ENCODE peak calls at places on chromosomes 6 and 20, in five cellular contexts. K is brain microvascular endothelial cell, X is transverse colon, F is PC-3, V is mucosa of descending colon. R is an unnamed sample.

GRCh38 chr20:19223640-19224039 is 11.2 kb downstream of the SLC24A3 start:
- DNase-seq in V (no peak), X (no peak), K (no peak), F (peak), R (no peak)

GRCh38 chr6:143232849-143233248 is 172.2 kb downstream of the AIG1 start:
- DNase-seq in X (peak), K (peak), V (no peak), F (peak), R (no peak)

GRCh38 chr6:29702519-29703103 is 20.6 kb upstream of the HLA-F start:
- DNase-seq in X (peak), K (peak), F (peak), V (peak), R (peak)

GRCh38 chr6:16135078-16135477 is 6.2 kb downstream of the MYLIP start:
- DNase-seq in X (no peak), V (no peak), F (no peak), K (no peak), R (no peak)

GRCh38 chr20:56160956-56161355 is 87.6 kb upstream of the MC3R start:
- DNase-seq in K (no peak), V (no peak), X (no peak), F (no peak), R (no peak)

GRCh38 chr6:38160831-38161230 is 341.3 kb downstream of the ZFAND3 start:
- DNase-seq in F (no peak), X (no peak), K (no peak), V (no peak), R (no peak)

GRCh38 chr6:149334682-149335160 is 17.2 kb downstream of the TAB2 start:
- DNase-seq in K (peak), X (no peak), V (no peak), F (peak), R (no peak)

GRCh38 chr6:3506751-3507388 is 50.0 kb upstream of the SLC22A23 start:
- DNase-seq in F (peak), V (no peak), X (no peak), K (no peak), R (no peak)

GRCh38 chr20:44583179-44583578 is 800 bp downstream of the PKIG start:
- DNase-seq in K (no peak), F (no peak), V (no peak), X (no peak), R (no peak)

GRCh38 chr20:25076201-25076600 is 5.7 kb downstream of the VSX1 start:
- DNase-seq in X (no peak), F (peak), V (no peak), K (no peak), R (no peak)
- H3K4me3 ChIP-seq in X (no peak), F (no peak), V (no peak), K (no peak), R (no peak)

DNA sequence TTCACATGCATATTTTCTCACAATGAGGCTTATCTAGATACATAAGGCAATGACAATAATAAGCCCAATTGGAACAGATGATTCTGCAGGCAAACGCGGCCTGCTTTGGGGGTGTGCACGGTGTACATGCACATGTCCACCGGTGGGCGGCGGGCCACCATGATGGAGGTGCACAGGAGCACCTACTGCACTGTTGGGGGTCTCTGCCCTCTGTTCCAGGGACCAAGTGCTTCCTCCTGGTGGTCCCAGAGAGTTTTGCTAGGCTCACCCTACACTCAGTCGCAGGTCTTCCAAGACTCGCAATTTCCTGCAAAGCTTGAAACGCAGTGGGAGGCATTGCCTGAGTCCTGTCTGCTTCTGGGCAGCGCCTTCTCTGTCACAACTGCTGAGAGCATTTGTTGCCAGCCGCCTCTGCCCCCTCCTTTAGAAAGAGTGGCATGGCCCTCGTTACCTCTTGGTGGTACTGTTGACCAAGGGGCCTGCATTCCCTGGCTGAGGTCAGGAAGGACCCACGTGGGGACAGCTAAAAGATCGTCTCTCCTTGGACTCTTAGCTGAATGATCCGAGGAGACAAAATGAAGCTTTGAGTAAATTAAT is 135.3 kb downstream of the ERMARD start:
- DNase-seq in X (no peak), V (no peak), F (no peak), K (no peak), R (no peak)
- TF ChIP-seq CTCF in X (no peak), V (no peak), F (no peak), K (no peak), R (no peak)

GRCh38 chr6:139161169-139161568 is 26.3 kb downstream of the HECA start:
- DNase-seq in V (no peak), X (no peak), F (no peak), K (no peak), R (no peak)
- H3K4me3 ChIP-seq in V (no peak), X (no peak), F (no peak), K (no peak), R (no peak)

GRCh38 chr6:501891-502601 is 110.5 kb downstream of the IRF4 start:
- DNase-seq in F (no peak), K (no peak), V (peak), X (peak), R (no peak)
- TF ChIP-seq CTCF in F (no peak), K (no peak), V (no peak), X (no peak), R (no peak)